ENCODE peak calls at places on chromosomes 2 and 18, in four cellular contexts. One of them, this sample, is unnamed.

GRCh38 chr2:207223051-207223450 is 57.3 kb upstream of the KLF7 start:
- DNase-seq in PC-3: peak
- DNase-seq in IMR-90: peak
- DNase-seq in OCI-LY7: no peak
- DNase-seq in this sample: no peak

GRCh38 chr2:201580486-201580885 is 62.8 kb downstream of the TMEM237 start:
- DNase-seq in OCI-LY7: no peak
- DNase-seq in PC-3: no peak
- DNase-seq in IMR-90: peak
- DNase-seq in this sample: no peak

GRCh38 chr2:209387389-209387788 is 36.5 kb upstream of the MAP2 start:
- DNase-seq in OCI-LY7: no peak
- DNase-seq in PC-3: no peak
- DNase-seq in IMR-90: no peak
- DNase-seq in this sample: no peak

GRCh38 chr2:231370749-231371429 is 24.6 kb upstream of the B3GNT7 start:
- DNase-seq in OCI-LY7: no peak
- DNase-seq in IMR-90: no peak
- DNase-seq in PC-3: no peak
- DNase-seq in this sample: peak

GRCh38 chr18:74596959-74597661 is 560 bp upstream of the ZNF407 start:
- DNase-seq in PC-3: no peak
- DNase-seq in OCI-LY7: peak
- DNase-seq in IMR-90: peak
- DNase-seq in this sample: no peak

GRCh38 chr2:12289105-12289802 is 427.5 kb upstream of the TRIB2 start:
- DNase-seq in OCI-LY7: no peak
- DNase-seq in IMR-90: no peak
- DNase-seq in PC-3: no peak
- DNase-seq in this sample: no peak

GRCh38 chr18:27860011-27860410 is 316.9 kb downstream of the CDH2 start:
- DNase-seq in PC-3: no peak
- DNase-seq in OCI-LY7: no peak
- DNase-seq in IMR-90: no peak
- DNase-seq in this sample: no peak

GRCh38 chr2:120832296-120833070 is 96.8 kb downstream of the GLI2 start:
- DNase-seq in IMR-90: no peak
- DNase-seq in PC-3: no peak
- DNase-seq in OCI-LY7: no peak
- DNase-seq in this sample: peak

GRCh38 chr2:47898089-47898731 is 8.1 kb downstream of the FBXO11 start:
- DNase-seq in IMR-90: no peak
- DNase-seq in PC-3: no peak
- DNase-seq in OCI-LY7: no peak
- DNase-seq in this sample: no peak

GRCh38 chr2:197208029-197208428 is 102.6 kb downstream of the ANKRD44 start:
- DNase-seq in OCI-LY7: peak
- DNase-seq in PC-3: no peak
- DNase-seq in IMR-90: no peak
- DNase-seq in this sample: no peak

GRCh38 chr2:30871980-30872789 is 64.9 kb upstream of the CAPN13 start:
- DNase-seq in PC-3: no peak
- DNase-seq in OCI-LY7: no peak
- DNase-seq in IMR-90: no peak
- DNase-seq in this sample: no peak

GRCh38 chr2:74374509-74375205 is 5.5 kb downstream of the DCTN1 start:
- DNase-seq in IMR-90: peak
- DNase-seq in OCI-LY7: no peak
- DNase-seq in PC-3: no peak
- DNase-seq in this sample: no peak

GRCh38 chr2:75587954-75588587 is 27.3 kb upstream of the EVA1A start:
- DNase-seq in PC-3: peak
- DNase-seq in OCI-LY7: no peak
- DNase-seq in IMR-90: peak
- DNase-seq in this sample: no peak

GRCh38 chr18:26487437-26487836 is 60.9 kb downstream of the KCTD1 start:
- DNase-seq in OCI-LY7: no peak
- DNase-seq in PC-3: peak
- DNase-seq in IMR-90: no peak
- DNase-seq in this sample: no peak

GRCh38 chr2:163697429-163697828 is 38.4 kb downstream of the FIGN start:
- DNase-seq in IMR-90: no peak
- DNase-seq in OCI-LY7: no peak
- DNase-seq in PC-3: no peak
- DNase-seq in this sample: no peak

GRCh38 chr2:163690896-163691295 is 44.9 kb downstream of the FIGN start:
- DNase-seq in PC-3: no peak
- DNase-seq in OCI-LY7: no peak
- DNase-seq in IMR-90: no peak
- DNase-seq in this sample: no peak

GRCh38 chr2:163692611-163693482 is 43.0 kb downstream of the FIGN start:
- DNase-seq in PC-3: peak
- DNase-seq in IMR-90: peak
- DNase-seq in OCI-LY7: no peak
- DNase-seq in this sample: no peak

GRCh38 chr2:163692081-163692480 is 43.7 kb downstream of the FIGN start:
- DNase-seq in IMR-90: no peak
- DNase-seq in OCI-LY7: no peak
- DNase-seq in PC-3: no peak
- DNase-seq in this sample: no peak

GRCh38 chr2:163693484-163693883 is 42.3 kb downstream of the FIGN start:
- DNase-seq in OCI-LY7: no peak
- DNase-seq in PC-3: no peak
- DNase-seq in IMR-90: no peak
- DNase-seq in this sample: no peak
- TF ChIP-seq CTCF in OCI-LY7: no peak
- TF ChIP-seq CTCF in PC-3: no peak
- TF ChIP-seq CTCF in IMR-90: no peak
- TF ChIP-seq CTCF in this sample: no peak

GRCh38 chr2:112256654-112257053 is 1.8 kb upstream of the ZC3H8 start:
- DNase-seq in IMR-90: no peak
- DNase-seq in PC-3: no peak
- DNase-seq in OCI-LY7: no peak
- DNase-seq in this sample: no peak
- TF ChIP-seq CTCF in IMR-90: no peak
- TF ChIP-seq CTCF in PC-3: no peak
- TF ChIP-seq CTCF in OCI-LY7: no peak
- TF ChIP-seq CTCF in this sample: no peak

DNA sequence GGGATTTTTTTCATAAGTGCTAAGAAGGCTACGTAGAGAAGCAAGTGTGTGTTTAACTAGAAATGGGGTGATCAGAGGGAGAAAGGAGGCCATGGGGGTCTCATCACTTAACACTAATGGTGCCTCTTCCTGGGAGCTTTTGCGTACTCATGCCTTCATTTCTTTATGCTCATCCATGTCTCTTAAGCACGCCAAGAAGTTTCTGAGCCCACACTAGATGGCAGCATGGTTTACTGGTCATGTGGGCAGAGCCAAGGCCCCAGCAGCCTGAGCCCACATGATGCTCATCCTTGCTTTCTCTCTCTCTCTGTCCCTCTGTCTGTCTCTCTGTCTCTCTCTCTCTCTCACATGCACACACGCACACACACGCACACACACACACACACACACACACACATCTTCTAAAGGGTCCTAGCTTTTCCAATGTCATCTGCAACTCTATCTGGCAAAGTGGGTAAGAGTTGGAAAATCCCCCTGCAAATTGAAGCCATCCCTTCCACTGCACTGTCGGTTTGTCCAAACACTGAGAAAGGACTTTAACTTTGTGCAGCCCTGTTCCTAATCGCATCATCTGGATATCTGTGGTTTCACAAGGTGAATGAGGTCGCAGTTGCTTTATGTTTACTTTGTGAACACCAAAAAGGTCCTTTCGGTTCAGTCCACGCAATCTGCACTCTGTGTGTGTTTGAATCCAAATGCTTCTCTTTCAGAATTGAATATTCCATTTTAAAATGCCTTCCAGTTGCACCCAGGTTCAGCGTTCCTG is 137.2 kb upstream of the CCDC68 start:
- DNase-seq in OCI-LY7: peak
- DNase-seq in PC-3: peak
- DNase-seq in IMR-90: peak
- DNase-seq in this sample: no peak
- TF ChIP-seq CTCF in OCI-LY7: peak
- TF ChIP-seq CTCF in PC-3: peak
- TF ChIP-seq CTCF in IMR-90: peak
- TF ChIP-seq CTCF in this sample: peak

DNA sequence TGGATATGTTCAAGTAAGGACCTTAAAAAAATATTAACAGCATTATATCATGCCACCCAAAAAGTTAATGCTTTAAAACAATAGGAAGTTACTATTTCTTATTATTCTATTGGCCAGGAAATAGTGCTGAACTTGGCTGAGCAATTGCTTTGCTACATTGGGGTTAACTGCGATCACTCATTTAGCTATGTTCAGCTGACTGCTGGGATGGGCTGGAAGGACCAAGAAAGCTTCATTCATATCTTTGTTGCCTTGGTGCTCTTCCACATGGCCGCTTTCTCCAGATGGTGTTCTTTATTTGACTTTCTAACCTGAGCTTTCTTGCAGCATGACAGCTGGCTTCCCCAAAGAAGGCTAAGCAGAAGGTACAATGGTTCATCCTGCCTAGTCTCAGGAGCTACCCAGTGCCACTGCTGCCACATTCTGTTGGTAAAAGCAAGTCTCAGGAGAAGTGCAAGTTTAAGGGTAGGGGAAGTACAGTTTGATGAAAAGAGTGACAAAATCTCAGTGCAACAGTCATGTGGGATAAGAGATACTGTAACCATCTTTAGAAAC is 180.5 kb upstream of the RBMS1 start:
- DNase-seq in IMR-90: no peak
- DNase-seq in OCI-LY7: no peak
- DNase-seq in PC-3: no peak
- DNase-seq in this sample: no peak
- TF ChIP-seq CTCF in IMR-90: no peak
- TF ChIP-seq CTCF in OCI-LY7: no peak
- TF ChIP-seq CTCF in PC-3: no peak
- TF ChIP-seq CTCF in this sample: no peak

GRCh38 chr2:10520154-10520553 is 72.0 kb upstream of the ODC1 start:
- DNase-seq in OCI-LY7: peak
- DNase-seq in PC-3: peak
- DNase-seq in IMR-90: no peak
- DNase-seq in this sample: no peak
- TF ChIP-seq CTCF in OCI-LY7: peak
- TF ChIP-seq CTCF in PC-3: peak
- TF ChIP-seq CTCF in IMR-90: no peak
- TF ChIP-seq CTCF in this sample: peak

GRCh38 chr18:13511961-13512572 is 214.3 kb downstream of the FAM210A start:
- DNase-seq in PC-3: no peak
- DNase-seq in IMR-90: no peak
- DNase-seq in OCI-LY7: no peak
- DNase-seq in this sample: no peak

GRCh38 chr18:13514558-13514957 is 211.8 kb downstream of the FAM210A start:
- DNase-seq in IMR-90: no peak
- DNase-seq in OCI-LY7: no peak
- DNase-seq in PC-3: no peak
- DNase-seq in this sample: no peak

GRCh38 chr18:13510594-13510993 is 215.8 kb downstream of the FAM210A start:
- DNase-seq in PC-3: no peak
- DNase-seq in IMR-90: no peak
- DNase-seq in OCI-LY7: no peak
- DNase-seq in this sample: no peak

GRCh38 chr18:13513015-13513414 is 213.3 kb downstream of the FAM210A start:
- DNase-seq in PC-3: no peak
- DNase-seq in OCI-LY7: no peak
- DNase-seq in IMR-90: no peak
- DNase-seq in this sample: peak

GRCh38 chr18:13513481-13513880 is 212.9 kb downstream of the FAM210A start:
- DNase-seq in IMR-90: no peak
- DNase-seq in PC-3: no peak
- DNase-seq in OCI-LY7: no peak
- DNase-seq in this sample: no peak
- TF ChIP-seq CTCF in IMR-90: no peak
- TF ChIP-seq CTCF in PC-3: no peak
- TF ChIP-seq CTCF in OCI-LY7: no peak
- TF ChIP-seq CTCF in this sample: no peak

GRCh38 chr2:54558188-54558975 is 102.3 kb downstream of the SPTBN1 start:
- DNase-seq in IMR-90: peak
- DNase-seq in OCI-LY7: peak
- DNase-seq in PC-3: peak
- DNase-seq in this sample: no peak

GRCh38 chr2:54557211-54557600 is 101.1 kb downstream of the SPTBN1 start:
- DNase-seq in OCI-LY7: no peak
- DNase-seq in PC-3: no peak
- DNase-seq in IMR-90: no peak
- DNase-seq in this sample: no peak

GRCh38 chr2:54558976-54559410 is 102.9 kb downstream of the SPTBN1 start:
- DNase-seq in OCI-LY7: no peak
- DNase-seq in PC-3: no peak
- DNase-seq in IMR-90: no peak
- DNase-seq in this sample: no peak

GRCh38 chr2:54556659-54557121 is 100.6 kb downstream of the SPTBN1 start:
- DNase-seq in IMR-90: peak
- DNase-seq in OCI-LY7: no peak
- DNase-seq in PC-3: no peak
- DNase-seq in this sample: no peak

GRCh38 chr2:54557601-54558187 is 101.6 kb downstream of the SPTBN1 start:
- DNase-seq in PC-3: peak
- DNase-seq in OCI-LY7: peak
- DNase-seq in IMR-90: no peak
- DNase-seq in this sample: no peak
- TF ChIP-seq CTCF in PC-3: peak
- TF ChIP-seq CTCF in OCI-LY7: peak
- TF ChIP-seq CTCF in IMR-90: no peak
- TF ChIP-seq CTCF in this sample: peak

DNA sequence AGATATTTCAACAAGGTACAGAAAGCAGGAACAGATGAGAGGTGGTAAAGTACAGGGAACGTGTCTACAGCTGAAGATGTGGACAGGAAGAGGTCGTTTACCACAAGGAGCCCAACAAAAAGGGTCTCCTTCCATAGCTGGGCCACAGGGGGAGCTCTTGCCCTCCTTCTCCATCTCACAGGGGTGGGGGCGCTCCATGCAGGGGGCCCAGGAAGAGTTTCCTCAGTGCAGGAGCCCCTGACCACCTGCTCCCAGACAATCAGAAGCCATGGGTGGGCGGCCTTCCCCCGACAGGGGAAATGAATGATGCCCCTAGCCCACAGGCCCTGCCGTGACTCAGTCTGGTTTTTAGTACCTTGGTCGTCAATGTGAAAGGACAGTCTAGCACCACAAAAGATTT is 163.6 kb upstream of the ZNF516 start:
- DNase-seq in OCI-LY7: peak
- DNase-seq in IMR-90: no peak
- DNase-seq in PC-3: no peak
- DNase-seq in this sample: no peak
- TF ChIP-seq CTCF in OCI-LY7: peak
- TF ChIP-seq CTCF in IMR-90: peak
- TF ChIP-seq CTCF in PC-3: peak
- TF ChIP-seq CTCF in this sample: peak